ENCODE peak calls at places on chromosomes 7 and 10, in eight cellular contexts. P, H, G, M, D, O, F and J are unnamed samples.

GRCh38 chr7:129785457-129786178 is 167.1 kb downstream of the UBE2H start:
- DNase-seq in D (no peak), H (no peak), F (no peak), O (no peak), G (no peak), P (no peak), M (no peak), J (no peak)

GRCh38 chr10:124356706-124357582 is 61.8 kb downstream of the OAT start:
- DNase-seq in P (no peak), F (no peak), M (no peak), D (no peak), H (no peak), G (no peak), O (no peak), J (peak)

GRCh38 chr7:129161524-129161923 is 17.0 kb downstream of the TSPAN33 start:
- DNase-seq in G (no peak), H (no peak), M (no peak), F (no peak), P (no peak), O (no peak), D (no peak), J (no peak)

GRCh38 chr10:81251457-81252115 is 623.4 kb upstream of the NRG3 start:
- DNase-seq in D (no peak), O (no peak), G (no peak), P (no peak), H (no peak), F (no peak), M (no peak), J (no peak)

GRCh38 chr10:24793648-24794379 is 70.1 kb upstream of the ARHGAP21 start:
- DNase-seq in M (no peak), O (no peak), F (peak), H (no peak), P (no peak), D (peak), G (no peak), J (no peak)

GRCh38 chr7:27143950-27144798 is 693 bp upstream of the HOXA5 start:
- DNase-seq in G (peak), D (no peak), M (no peak), H (peak), P (no peak), F (peak), O (no peak), J (no peak)

GRCh38 chr7:95906871-95907270 is 134.5 kb downstream of the DYNC1I1 start:
- DNase-seq in P (no peak), H (no peak), M (no peak), D (no peak), G (no peak), F (no peak), O (no peak), J (no peak)

GRCh38 chr10:104330168-104331117 is 7.8 kb downstream of the ITPRIP start:
- DNase-seq in P (no peak), O (peak), D (peak), M (peak), G (no peak), H (peak), F (peak), J (peak)

GRCh38 chr7:6640246-6640721 is 3.2 kb downstream of the ZNF316 start:
- DNase-seq in P (no peak), F (peak), O (no peak), G (no peak), H (no peak), M (peak), D (peak), J (peak)

GRCh38 chr7:1331026-1331425 is 98.4 kb downstream of the UNCX start:
- DNase-seq in F (no peak), P (no peak), M (no peak), G (no peak), H (no peak), D (no peak), O (no peak), J (no peak)

GRCh38 chr10:118798186-118798811 is 43.5 kb upstream of the CACUL1 start:
- DNase-seq in D (peak), P (no peak), F (peak), M (no peak), O (no peak), H (no peak), G (no peak), J (peak)

GRCh38 chr7:80136276-80137045 is 1.8 kb downstream of the GNAI1 start:
- DNase-seq in O (no peak), H (no peak), D (peak), F (peak), G (no peak), P (no peak), M (no peak), J (no peak)

GRCh38 chr7:151472644-151473380 is 32.9 kb upstream of the CRYGN start:
- DNase-seq in H (peak), M (no peak), F (no peak), D (no peak), O (no peak), P (no peak), G (no peak), J (no peak)

GRCh38 chr7:85204061-85204460 is 17.2 kb upstream of the SEMA3D start:
- DNase-seq in O (no peak), G (no peak), D (no peak), M (no peak), H (no peak), F (no peak), P (no peak), J (no peak)

GRCh38 chr7:36710186-36710813 is 14.0 kb downstream of the AOAH start:
- DNase-seq in F (no peak), M (no peak), O (no peak), P (no peak), D (no peak), G (no peak), H (no peak), J (no peak)

GRCh38 chr7:80596933-80597517 is 41.4 kb upstream of the CD36 start:
- DNase-seq in P (no peak), F (peak), G (no peak), M (peak), H (no peak), O (no peak), D (peak), J (peak)

GRCh38 chr10:121609426-121610380 is 11.5 kb upstream of the FGFR2 start:
- DNase-seq in D (no peak), F (no peak), O (no peak), M (no peak), P (no peak), H (no peak), G (no peak), J (no peak)

GRCh38 chr7:48424731-48425130 is 253.5 kb downstream of the ABCA13 start:
- DNase-seq in F (peak), G (peak), M (no peak), D (no peak), P (no peak), H (no peak), O (no peak), J (no peak)

GRCh38 chr10:3635697-3636096 is 149.3 kb downstream of the KLF6 start:
- DNase-seq in M (no peak), P (no peak), D (no peak), F (no peak), O (no peak), H (peak), G (no peak), J (no peak)

GRCh38 chr7:37433166-37433565 is 15.5 kb downstream of the ELMO1 start:
- DNase-seq in H (no peak), F (no peak), P (no peak), G (no peak), O (no peak), D (no peak), M (no peak), J (no peak)

GRCh38 chr7:83469076-83469475 is 179.9 kb downstream of the SEMA3E start:
- DNase-seq in F (peak), M (no peak), G (no peak), O (no peak), P (no peak), H (no peak), D (peak), J (no peak)

GRCh38 chr10:81876253-81876731 is 1.3 kb downstream of the NRG3 start:
- DNase-seq in G (peak), H (no peak), D (no peak), O (peak), P (no peak), F (no peak), M (no peak), J (no peak)

GRCh38 chr10:81177651-81178244 is 640.0 kb downstream of the SH2D4B start:
- DNase-seq in H (no peak), G (no peak), M (no peak), P (no peak), F (no peak), O (no peak), D (no peak), J (no peak)

GRCh38 chr10:82932426-82932825 is 1057.4 kb downstream of the NRG3 start:
- DNase-seq in D (no peak), P (no peak), O (no peak), F (no peak), G (no peak), H (no peak), M (no peak), J (no peak)

GRCh38 chr10:117946525-117947070 is 100.1 kb downstream of the RAB11FIP2 start:
- DNase-seq in M (no peak), D (no peak), P (no peak), G (no peak), F (peak), O (no peak), H (no peak), J (no peak)

GRCh38 chr7:151062399-151063211 is 3.2 kb downstream of the SLC4A2 start:
- DNase-seq in M (no peak), G (no peak), O (no peak), D (peak), F (peak), H (peak), P (no peak), J (no peak)

GRCh38 chr7:44222776-44223261 is 22.0 kb downstream of the YKT6 start:
- DNase-seq in G (no peak), O (no peak), D (no peak), P (no peak), F (no peak), M (peak), H (no peak), J (no peak)

GRCh38 chr7:28442540-28443420 is 30.5 kb downstream of the CREB5 start:
- DNase-seq in H (no peak), P (no peak), G (peak), F (peak), M (no peak), D (no peak), O (no peak), J (no peak)

GRCh38 chr7:30148951-30149459 is 14.2 kb downstream of the MTURN start:
- DNase-seq in D (no peak), P (no peak), G (no peak), O (no peak), H (no peak), F (no peak), M (no peak), J (no peak)

GRCh38 chr10:58028597-58029366 is 238.9 kb downstream of the IPMK start:
- DNase-seq in H (no peak), F (peak), O (no peak), P (no peak), G (no peak), D (peak), M (no peak), J (peak)

GRCh38 chr10:24701447-24701846 is 22.2 kb downstream of the ARHGAP21 start:
- DNase-seq in G (peak), M (no peak), P (no peak), H (no peak), F (no peak), D (no peak), O (no peak), J (no peak)